ENCODE peak calls at places on chromosomes 2 and 18, in ten cellular contexts. O, N, P, F, Z, V, Y, A, D and Q are unnamed samples. For H3K4me1, the result is how much of the 10 kb centered on the place peaks cover.

GRCh38 chr2:167183916-167184315 is 295.6 kb downstream of the XIRP2 start:
- DNase-seq in V (no peak), N (no peak), F (no peak), O (no peak), D (no peak), A (no peak), P (no peak), Y (no peak), Z (no peak), Q (no peak)

GRCh38 chr2:12318427-12319057 is 398.2 kb upstream of the TRIB2 start:
- DNase-seq in Z (no peak), D (no peak), O (no peak), A (no peak), V (no peak), P (peak), Y (peak), N (peak), F (no peak), Q (no peak)

GRCh38 chr2:108612153-108612513 is 77.9 kb downstream of the LIMS1 start:
- DNase-seq in Z (no peak), V (no peak), P (no peak), O (peak), Y (no peak), N (peak), A (no peak), D (no peak), F (no peak), Q (no peak)

GRCh38 chr18:49055787-49056186 is 105.0 kb upstream of the SMAD7 start:
- DNase-seq in P (no peak), F (peak), Z (no peak), N (peak), O (peak), Y (peak), A (no peak), D (peak), V (peak), Q (peak)

GRCh38 chr18:48859311-48860275 is 91.2 kb downstream of the SMAD7 start:
- DNase-seq in N (no peak), A (no peak), Y (no peak), P (no peak), O (no peak), F (no peak), V (no peak), Z (no peak), D (no peak), Q (no peak)

GRCh38 chr2:217653240-217653639 is 349.6 kb downstream of the TNS1 start:
- DNase-seq in F (peak), Y (peak), D (peak), A (peak), Z (peak), O (peak), V (peak), N (peak), P (peak), Q (peak)

GRCh38 chr18:48392266-48392665 is 16.9 kb downstream of the ZBTB7C start:
- DNase-seq in O (no peak), F (no peak), D (no peak), N (no peak), P (no peak), V (no peak), Y (no peak), A (no peak), Z (no peak), Q (no peak)

GRCh38 chr2:71850306-71850801 is 297.3 kb downstream of the CYP26B1 start:
- DNase-seq in Y (no peak), Z (no peak), O (no peak), A (no peak), N (no peak), P (no peak), F (no peak), D (peak), V (no peak), Q (no peak)

GRCh38 chr18:524496-524895 is 24.0 kb upstream of the COLEC12 start:
- DNase-seq in O (no peak), A (no peak), N (peak), V (no peak), Y (peak), F (no peak), D (no peak), P (no peak), Z (no peak), Q (no peak)

GRCh38 chr18:9941108-9941507 is 27.3 kb downstream of the VAPA start:
- DNase-seq in D (no peak), V (no peak), Y (no peak), F (no peak), A (no peak), Z (no peak), P (no peak), N (no peak), O (peak), Q (no peak)

GRCh38 chr2:217846321-217846743 is 156.5 kb downstream of the TNS1 start:
- DNase-seq in Z (no peak), V (no peak), F (peak), Y (no peak), N (no peak), O (no peak), A (no peak), P (no peak), D (no peak), Q (peak)

GRCh38 chr2:145287686-145288085 is 767.8 kb upstream of the ZEB2 start:
- DNase-seq in F (no peak), Z (no peak), P (no peak), N (no peak), O (no peak), D (no peak), Y (no peak), A (no peak), V (no peak), Q (no peak)

GRCh38 chr2:184692137-184692734 is 93.9 kb downstream of the ZNF804A start:
- DNase-seq in A (no peak), P (no peak), N (no peak), Z (no peak), D (no peak), Y (no peak), V (no peak), O (no peak), F (no peak), Q (no peak)

GRCh38 chr2:129619471-129619870 is 360.0 kb upstream of the RAB6C start:
- DNase-seq in O (no peak), P (no peak), N (no peak), V (no peak), A (no peak), Y (no peak), F (peak), Z (no peak), D (no peak), Q (no peak)

GRCh38 chr2:64934530-64934929 is 54.7 kb upstream of the SLC1A4 start:
- DNase-seq in Z (no peak), A (no peak), N (no peak), V (peak), Y (no peak), O (no peak), F (no peak), D (no peak), P (no peak), Q (no peak)

GRCh38 chr2:72991439-72991725 is 74.1 kb downstream of the EMX1 start:
- DNase-seq in D (no peak), O (no peak), V (peak), P (no peak), F (peak), N (no peak), A (no peak), Y (peak), Z (no peak), Q (no peak)

GRCh38 chr18:76913583-76913982 is 91.2 kb downstream of the ZNF236 start:
- DNase-seq in A (no peak), V (no peak), D (no peak), N (no peak), P (no peak), Y (no peak), O (no peak), Z (no peak), F (no peak), Q (no peak)

GRCh38 chr2:191620144-191620543 is 57.8 kb upstream of the NABP1 start:
- DNase-seq in Y (no peak), N (peak), Z (no peak), F (no peak), O (no peak), P (no peak), A (no peak), V (no peak), D (no peak), Q (no peak)

GRCh38 chr2:167292430-167293171 is 404.3 kb downstream of the XIRP2 start:
- DNase-seq in N (peak), D (peak), Y (peak), Z (peak), P (peak), V (peak), O (peak), A (peak), F (peak), Q (peak)

GRCh38 chr2:165646321-165646801 is 147.7 kb downstream of the GALNT3 start:
- DNase-seq in Z (no peak), N (no peak), P (no peak), F (no peak), O (no peak), D (no peak), Y (no peak), A (no peak), V (no peak), Q (no peak)

GRCh38 chr2:182379235-182379634 is 47.6 kb downstream of the PDE1A start:
- DNase-seq in O (no peak), F (no peak), N (peak), P (no peak), A (no peak), D (no peak), Z (no peak), Y (no peak), V (no peak), Q (no peak)

GRCh38 chr2:8009010-8009597 is 672.8 kb upstream of the ID2 start:
- DNase-seq in D (no peak), A (no peak), O (no peak), N (peak), F (no peak), Y (no peak), P (no peak), Z (no peak), V (no peak), Q (no peak)

GRCh38 chr2:43293744-43294695 is 67.6 kb upstream of the ZFP36L2 start:
- DNase-seq in Y (peak), P (peak), D (no peak), N (peak), F (peak), Z (peak), A (peak), O (peak), V (peak), Q (peak)

GRCh38 chr2:176169181-176169580 is 12.1 kb downstream of the HOXD3 start:
- DNase-seq in P (no peak), F (no peak), N (no peak), Z (no peak), V (no peak), O (no peak), A (no peak), Y (no peak), D (no peak), Q (no peak)

GRCh38 chr2:181104512-181105121 is 124.2 kb downstream of the UBE2E3 start:
- DNase-seq in N (peak), P (no peak), F (no peak), Y (no peak), D (peak), Z (peak), V (no peak), O (no peak), A (peak), Q (no peak)

DNA sequence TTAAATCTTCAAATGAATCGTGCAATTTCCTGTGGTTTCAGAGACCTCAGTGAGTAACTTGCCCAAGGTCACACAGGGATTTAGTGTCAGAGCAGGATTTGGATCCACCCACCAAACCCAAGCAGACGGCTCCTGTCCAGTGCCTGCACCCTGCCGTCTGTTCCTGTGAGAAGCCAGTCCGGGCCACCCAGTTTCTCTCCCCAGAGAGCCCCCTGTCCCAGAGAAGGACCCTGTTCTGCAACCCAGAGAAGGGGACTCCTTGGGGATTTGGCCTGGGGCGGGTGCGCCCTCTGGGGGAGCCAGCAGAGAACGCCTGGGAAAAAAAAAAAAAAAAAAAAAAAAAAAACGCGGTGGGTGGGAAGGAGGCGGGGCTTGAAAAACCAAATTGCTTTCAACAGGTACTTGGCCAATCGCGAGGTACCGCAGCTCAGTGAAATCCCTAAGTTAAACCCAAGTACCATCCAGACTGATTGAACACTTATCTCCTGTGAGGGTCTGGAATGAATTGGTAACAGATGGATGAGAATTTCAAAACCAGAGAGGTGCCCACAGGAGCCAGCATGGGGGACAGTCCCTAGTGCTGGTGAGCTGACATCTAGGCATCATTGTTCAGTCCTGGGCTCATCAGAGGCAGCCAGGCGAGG is 30.9 kb upstream of the REEP1 start:
- DNase-seq in Y (peak), F (peak), O (peak), P (no peak), Z (peak), V (no peak), D (peak), A (peak), N (peak), Q (no peak)
- H3K4me3 ChIP-seq in Y (no peak), F (no peak), O (no peak), P (no peak), Z (no peak), V (peak), D (no peak), A (no peak), N (no peak), Q (no peak)

GRCh38 chr18:54608008-54608642 is 17.1 kb downstream of the DYNAP start:
- DNase-seq in Y (no peak), A (no peak), D (no peak), V (no peak), O (no peak), F (no peak), N (peak), Z (no peak), P (no peak), Q (no peak)
- TF ChIP-seq POLR2A in Y (no peak), A (no peak), D (no peak), V (no peak), O (no peak), F (no peak), N (no peak), Z (no peak), P (no peak), Q (no peak)

GRCh38 chr18:34915046-34915445 is 126.2 kb upstream of the MAPRE2 start:
- DNase-seq in V (no peak), A (no peak), Z (no peak), O (no peak), P (no peak), D (no peak), Y (no peak), F (no peak), N (no peak), Q (no peak)
- H3K4me1 ChIP-seq in V (under half), A (under half), Z (under half), O (under half), P (under half), D (under half), Y (under half), F (under half), N (under half), Q (under half)

DNA sequence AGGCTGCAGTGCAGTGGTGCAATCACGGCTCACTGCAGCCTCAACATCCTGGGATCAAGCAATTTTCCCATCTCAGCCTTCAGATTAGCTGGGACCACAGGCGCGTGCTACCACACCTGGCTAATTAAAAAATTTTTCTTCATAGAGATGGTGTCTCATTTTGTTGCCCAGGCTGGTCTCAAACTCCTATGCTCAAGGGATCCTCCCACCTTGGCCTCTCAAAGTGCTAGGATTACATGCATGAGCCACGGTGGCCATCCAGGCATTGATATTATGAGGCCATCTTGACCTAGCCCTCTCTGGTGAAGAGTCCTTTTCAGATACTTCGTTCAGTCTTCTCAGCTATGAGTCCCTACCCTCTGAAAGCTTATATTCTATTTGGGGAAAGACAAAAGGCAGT is 1.1 kb upstream of the CASP8 start:
- DNase-seq in F (no peak), D (no peak), Y (no peak), O (no peak), V (no peak), P (no peak), N (no peak), Z (no peak), A (no peak), Q (no peak)
- H3K4me3 ChIP-seq in F (no peak), D (no peak), Y (peak), O (peak), V (peak), P (peak), N (no peak), Z (peak), A (peak), Q (peak)

DNA sequence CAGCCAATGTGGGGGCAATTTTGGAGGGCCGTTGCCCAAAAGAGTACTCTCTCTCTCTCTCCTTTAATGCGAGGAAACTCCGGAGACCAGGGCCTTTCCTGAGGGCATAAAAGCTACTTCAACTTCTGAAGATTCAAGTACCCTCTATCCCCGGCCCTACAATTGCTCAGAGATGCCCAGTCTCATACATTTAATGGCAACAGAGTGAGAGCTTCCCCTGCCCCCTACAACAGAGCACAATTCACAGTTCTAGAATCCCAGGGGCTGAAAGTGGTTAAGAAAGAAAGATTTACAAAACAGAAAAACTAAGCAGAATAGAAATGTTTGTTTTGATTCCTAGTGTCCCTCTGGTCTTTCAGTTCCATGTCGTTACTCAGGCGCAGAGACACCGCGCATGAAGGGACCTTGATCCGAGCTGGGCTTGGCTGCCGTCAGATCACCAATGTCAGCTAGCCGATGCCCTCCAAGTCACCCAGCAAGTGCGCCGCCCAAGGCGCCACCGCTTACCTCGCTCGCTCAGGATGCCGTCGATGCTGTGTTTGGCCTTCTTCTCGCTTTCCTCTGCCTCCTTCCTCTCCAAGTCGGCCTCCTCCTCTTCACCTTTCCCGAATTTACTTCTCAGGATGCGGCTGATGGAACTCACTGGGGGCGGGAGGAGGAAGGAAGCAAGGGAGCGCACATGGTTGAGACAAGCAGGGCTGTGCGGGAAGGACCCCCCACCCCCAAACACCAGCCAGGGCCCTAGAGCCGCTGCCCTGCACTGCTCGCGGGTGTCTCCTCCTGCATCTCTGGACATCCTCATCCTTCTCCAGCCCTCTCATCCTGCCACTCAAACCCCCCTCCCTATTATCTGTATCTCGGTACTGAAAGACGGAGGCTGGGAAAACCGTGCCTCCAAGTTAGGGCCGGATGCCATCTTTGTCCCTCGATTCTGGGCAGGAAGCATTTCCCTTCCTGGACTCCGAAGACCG is 4.9 kb downstream of the PAX3 start:
- DNase-seq in N (no peak), A (no peak), D (no peak), Y (no peak), F (no peak), O (no peak), P (no peak), V (no peak), Z (no peak), Q (no peak)
- TF ChIP-seq POLR2A in N (no peak), A (no peak), D (no peak), Y (no peak), F (no peak), O (no peak), P (no peak), V (no peak), Z (no peak), Q (no peak)

GRCh38 chr2:213234641-213235040 is 49.6 kb upstream of the SPAG16 start:
- DNase-seq in Z (no peak), F (no peak), O (no peak), Y (no peak), P (no peak), V (no peak), N (no peak), D (no peak), A (no peak), Q (no peak)
- H3K4me1 ChIP-seq in Z (under half), F (under half), O (under half), Y (under half), P (under half), V (under half), N (under half), D (under half), A (under half), Q (under half)

DNA sequence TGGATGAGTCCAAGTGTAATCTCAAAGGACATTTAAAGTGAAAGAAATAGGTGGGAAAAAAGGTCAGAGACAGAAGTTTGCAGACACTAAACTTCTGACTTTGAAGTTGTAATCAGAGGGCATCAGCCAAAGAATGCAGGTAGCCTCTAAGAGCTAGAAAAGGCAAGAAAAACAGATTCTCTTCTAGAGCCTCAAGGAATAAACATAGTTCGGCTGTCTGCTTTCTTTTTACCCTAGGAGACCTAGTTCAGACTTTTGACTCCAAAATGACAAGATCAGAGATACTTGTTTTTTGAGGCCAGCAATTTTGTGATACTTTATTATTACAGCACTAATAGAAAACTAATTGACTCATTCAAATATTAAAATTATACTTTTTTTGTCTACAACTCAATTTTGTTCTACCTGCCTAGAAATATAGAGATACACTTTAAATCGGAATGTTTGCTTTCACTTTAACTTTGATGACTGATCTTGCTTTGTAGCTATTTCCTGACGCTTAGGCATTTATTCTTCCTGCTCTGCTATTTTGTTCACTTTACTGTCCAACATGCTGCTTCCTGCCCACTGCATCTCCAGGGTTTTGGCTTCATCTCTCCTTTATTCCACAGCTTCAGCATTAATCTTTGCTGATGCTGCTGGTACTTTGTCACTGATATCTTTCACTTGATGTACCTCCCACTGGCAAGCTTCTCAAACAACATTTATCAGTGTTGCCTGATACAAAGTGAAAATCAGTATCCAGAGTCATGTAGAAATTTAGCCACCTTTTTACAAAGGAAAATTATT is 272.5 kb downstream of the DSEL start:
- DNase-seq in N (peak), D (no peak), V (no peak), A (no peak), O (no peak), P (no peak), F (no peak), Y (no peak), Z (no peak), Q (no peak)
- H3K4me3 ChIP-seq in N (peak), D (no peak), V (no peak), A (no peak), O (no peak), P (no peak), F (no peak), Y (no peak), Z (peak), Q (no peak)